ENCODE peak calls at places on chromosome 1, in eight cellular contexts. H is spleen, B is hepatocyte, Q is astrocyte, D is IMR-90, N is AG04450, U is stomach, J is psoas muscle. R is an unnamed sample. For H3K9me3, the result is how much of the 10 kb centered on the place peaks cover.

GRCh38 chr1:11245904-11246726 is 16.2 kb downstream of the MTOR start:
- DNase-seq in Q (no peak), H (no peak), D (no peak), N (no peak), J (no peak), U (no peak), B (no peak), R (no peak)

GRCh38 chr1:89545264-89546038 is 20.8 kb downstream of the LRRC8B start:
- DNase-seq in H (no peak), Q (peak), N (no peak), J (no peak), U (no peak), D (peak), B (peak), R (no peak)

GRCh38 chr1:187306671-187307415 is 478.1 kb downstream of the PLA2G4A start:
- DNase-seq in J (no peak), Q (peak), U (no peak), N (no peak), D (no peak), H (no peak), B (no peak), R (no peak)

GRCh38 chr1:55337801-55338447 is 122.8 kb upstream of the USP24 start:
- DNase-seq in U (no peak), D (peak), Q (peak), J (no peak), N (no peak), H (no peak), B (peak), R (no peak)

GRCh38 chr1:9603766-9604753 is 15.3 kb downstream of the TMEM201 start:
- DNase-seq in Q (no peak), N (no peak), B (no peak), H (no peak), U (no peak), J (no peak), D (peak), R (peak)

GRCh38 chr1:56284933-56285332 is 294.4 kb downstream of the PLPP3 start:
- DNase-seq in J (peak), D (peak), U (no peak), N (peak), B (no peak), H (no peak), Q (peak), R (no peak)

GRCh38 chr1:56073614-56074356 is 505.6 kb downstream of the PLPP3 start:
- DNase-seq in N (peak), H (no peak), D (peak), U (peak), J (peak), B (peak), Q (peak), R (no peak)

GRCh38 chr1:85576642-85577420 is 3.7 kb upstream of the CCN1 start:
- DNase-seq in Q (peak), U (peak), J (peak), N (peak), B (peak), H (peak), D (peak), R (peak)

GRCh38 chr1:81449786-81450185 is 350.9 kb upstream of the ADGRL2 start:
- DNase-seq in J (no peak), Q (peak), N (no peak), D (peak), U (no peak), H (no peak), B (no peak), R (no peak)

GRCh38 chr1:193919827-193920226 is 733.4 kb upstream of the B3GALT2 start:
- DNase-seq in J (no peak), D (peak), H (no peak), U (no peak), Q (peak), N (no peak), B (no peak), R (no peak)

GRCh38 chr1:16167331-16168143 is 11.7 kb upstream of the EPHA2 start:
- DNase-seq in J (no peak), H (peak), U (peak), B (peak), Q (no peak), N (no peak), D (no peak), R (peak)

GRCh38 chr1:207691814-207692213 is 46.9 kb downstream of the CR1L start:
- DNase-seq in D (no peak), B (no peak), H (no peak), U (no peak), N (no peak), Q (no peak), J (no peak), R (no peak)

GRCh38 chr1:167090289-167090942 is at the start of gene GPA33:
- DNase-seq in D (no peak), H (no peak), J (no peak), U (no peak), N (no peak), Q (no peak), B (peak), R (no peak)

GRCh38 chr1:228240411-228241240 is 32.8 kb downstream of the OBSCN start:
- DNase-seq in Q (no peak), U (no peak), D (no peak), J (no peak), B (no peak), H (no peak), N (no peak), R (no peak)

GRCh38 chr1:228238461-228238860 is 30.6 kb downstream of the OBSCN start:
- DNase-seq in Q (no peak), H (no peak), J (no peak), B (no peak), U (no peak), N (no peak), D (no peak), R (no peak)

GRCh38 chr1:228242313-228242864 is 34.5 kb downstream of the OBSCN start:
- DNase-seq in N (no peak), H (no peak), D (no peak), B (no peak), Q (no peak), J (no peak), U (no peak), R (no peak)

GRCh38 chr1:228243093-228243492 is 35.2 kb downstream of the OBSCN start:
- DNase-seq in J (no peak), H (no peak), U (no peak), B (no peak), N (no peak), Q (no peak), D (no peak), R (no peak)

DNA sequence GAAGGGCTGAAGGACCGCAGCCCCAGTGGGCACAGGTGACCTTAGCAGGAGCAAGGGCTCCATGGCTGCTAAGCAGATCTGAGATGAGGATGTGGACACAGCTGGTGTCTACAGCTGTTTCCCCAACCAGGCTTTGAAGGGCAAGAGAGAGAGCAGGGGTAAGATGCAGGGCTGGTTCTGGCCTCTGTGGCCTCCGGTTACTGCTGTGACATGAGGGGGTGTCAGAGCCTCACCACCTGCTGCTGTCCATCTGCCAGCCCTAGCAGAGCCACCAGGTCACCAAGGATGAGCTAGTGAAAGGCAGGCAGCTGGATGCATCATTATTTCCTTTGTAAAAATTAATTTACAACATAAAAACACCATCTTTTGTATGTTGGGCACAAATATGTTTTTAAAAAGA is 33.4 kb downstream of the OBSCN start:
- DNase-seq in B (no peak), N (no peak), H (no peak), D (no peak), J (peak), U (no peak), Q (no peak), R (no peak)
- H3K9me3 ChIP-seq in B (under half), N (under half), H (half or more), D (under half), J (under half), U (under half), Q (under half), R (under half)

DNA sequence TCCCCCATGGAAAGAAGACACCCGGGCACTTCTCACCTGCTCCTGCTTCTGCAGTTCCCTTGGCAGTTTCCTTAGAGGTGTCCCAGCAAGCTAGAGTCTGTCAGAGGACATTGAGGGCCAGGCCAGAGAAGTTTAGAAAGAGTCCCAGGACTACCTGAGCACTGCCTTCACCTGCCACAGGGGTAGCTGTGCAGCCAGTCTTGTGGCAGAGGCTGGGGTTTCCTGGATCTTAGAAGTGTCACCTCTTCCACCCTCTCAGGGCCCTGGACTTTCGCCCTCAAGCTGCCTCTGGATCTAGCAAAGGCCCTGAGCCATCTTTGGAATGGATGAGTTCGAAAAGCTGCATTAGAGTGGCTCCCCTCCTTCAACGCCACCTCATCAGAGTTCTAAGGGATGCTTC is 34.9 kb upstream of the BTG2 start:
- DNase-seq in J (no peak), D (no peak), H (no peak), Q (no peak), U (no peak), B (no peak), N (no peak), R (no peak)
- TF ChIP-seq CTCF in J (no peak), D (no peak), H (no peak), Q (no peak), U (no peak), B (no peak), N (no peak), R (no peak)

GRCh38 chr1:248013229-248013710 is at the start of gene OR2L5:
- DNase-seq in U (no peak), N (no peak), B (no peak), H (no peak), J (no peak), Q (no peak), D (no peak), R (no peak)

GRCh38 chr1:248007778-248008177 is 5.7 kb upstream of the OR2L5 start:
- DNase-seq in B (no peak), D (no peak), J (no peak), H (no peak), U (no peak), N (no peak), Q (no peak), R (no peak)

DNA sequence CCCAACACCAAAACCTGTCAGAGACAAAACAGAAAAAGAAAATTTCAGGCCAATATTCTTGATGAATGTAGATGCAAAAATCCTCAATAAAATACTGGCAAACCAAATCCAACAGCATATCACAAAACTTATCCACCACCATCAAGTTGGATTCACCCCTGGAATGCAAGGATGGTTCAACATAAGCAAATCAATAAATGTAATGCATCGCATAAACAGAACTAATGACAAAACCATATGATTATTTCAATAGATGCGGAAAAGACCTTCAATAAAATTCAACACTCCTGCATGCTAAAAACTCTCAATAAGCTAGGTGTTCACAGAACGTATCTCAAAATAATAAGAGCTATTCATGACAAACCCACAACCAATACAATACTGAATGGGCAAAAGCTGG is 3.8 kb upstream of the OR2L5 start:
- DNase-seq in J (no peak), N (no peak), H (no peak), D (no peak), Q (no peak), U (no peak), B (no peak), R (no peak)
- H3K9me3 ChIP-seq in J (under half), N (under half), H (under half), D (under half), Q (under half), U (under half), B (under half), R (under half)

GRCh38 chr1:111346089-111346885 is 55.6 kb downstream of the CHIA start:
- DNase-seq in D (peak), H (peak), J (peak), Q (peak), U (peak), N (peak), B (peak), R (peak)
- TF ChIP-seq CTCF in D (no peak), H (no peak), J (no peak), Q (no peak), U (no peak), N (no peak), B (no peak), R (no peak)

GRCh38 chr1:32900371-32900955 is 726 bp downstream of the TMEM54 start:
- DNase-seq in N (no peak), D (peak), B (no peak), J (no peak), U (no peak), Q (no peak), H (peak), R (peak)

GRCh38 chr1:32899586-32900296 is 1.4 kb downstream of the TMEM54 start:
- DNase-seq in J (no peak), B (no peak), U (no peak), Q (no peak), N (no peak), H (peak), D (no peak), R (no peak)

GRCh38 chr1:32902535-32902920 is 1.3 kb upstream of the TMEM54 start:
- DNase-seq in Q (no peak), D (no peak), H (no peak), U (no peak), B (no peak), J (no peak), N (no peak), R (no peak)

GRCh38 chr1:32901823-32902534 is 790 bp upstream of the TMEM54 start:
- DNase-seq in U (no peak), J (no peak), B (no peak), D (no peak), H (no peak), N (no peak), Q (no peak), R (no peak)

DNA sequence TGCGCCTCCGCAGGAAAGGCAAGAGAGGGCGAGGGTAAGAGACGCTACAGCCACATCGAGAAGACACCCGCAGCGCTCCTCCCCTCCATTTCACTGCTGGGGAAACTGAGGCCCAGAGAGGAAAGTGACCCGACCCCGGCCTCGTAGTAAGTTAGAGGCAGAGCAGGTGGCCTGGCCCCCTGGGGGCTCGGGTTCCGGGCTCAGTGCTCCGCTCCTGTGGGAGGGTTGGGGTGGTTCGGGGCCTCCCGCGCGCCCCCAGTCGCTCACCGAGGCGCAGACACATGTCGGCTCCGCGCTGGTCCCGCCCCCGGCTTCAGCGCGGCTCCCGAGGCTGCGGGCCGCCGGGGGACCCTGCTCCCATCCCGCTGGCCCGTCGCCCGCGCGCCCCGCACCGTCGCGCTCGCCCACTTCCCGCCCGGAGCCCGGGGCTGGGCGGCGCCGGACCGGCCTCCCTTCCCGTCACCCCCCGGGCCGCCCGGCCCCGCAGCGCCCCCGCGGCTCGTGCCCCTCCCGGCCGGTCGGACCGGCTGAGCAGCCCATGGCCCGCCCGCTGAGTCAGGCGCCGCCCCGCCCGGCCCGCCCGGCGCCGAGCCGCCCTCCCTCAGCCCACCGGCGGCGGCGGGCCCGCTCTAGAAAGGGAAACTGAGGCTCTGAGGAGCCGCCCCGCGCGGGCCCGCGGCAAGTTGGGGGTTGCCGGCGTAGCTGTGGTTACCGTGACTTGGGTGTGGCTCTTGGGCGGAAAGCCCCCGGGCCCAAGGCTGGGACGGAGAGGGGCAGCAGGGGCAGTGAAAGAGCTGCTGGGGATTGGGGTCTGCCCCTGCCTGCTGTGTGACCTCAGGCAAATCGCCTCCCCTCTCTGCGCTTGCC is at the start of gene TMEM54:
- DNase-seq in U (peak), J (peak), D (peak), B (peak), N (no peak), Q (no peak), H (peak), R (peak)
- H3K9me3 ChIP-seq in U (under half), J (under half), D (under half), B (under half), N (under half), Q (under half), H (under half), R (under half)